ENCODE peak calls at places on chromosomes 7 and 10, in eight cellular contexts. One of them, this sample, is unnamed.

GRCh38 chr7:13282377-13282980 is 595.0 kb downstream of the ARL4A start:
- DNase-seq in CD8-positive, alpha-beta T cell: no peak
- DNase-seq in CD4-positive, alpha-beta T cell: no peak
- DNase-seq in fibroblast of pulmonary artery: peak
- DNase-seq in AG09319: no peak
- DNase-seq in foreskin keratinocyte: no peak
- DNase-seq in cardiac muscle cell: peak
- DNase-seq in choroid plexus epithelial cell: peak
- DNase-seq in this sample: no peak

GRCh38 chr7:77743518-77743917 is 47.3 kb downstream of the RSBN1L start:
- DNase-seq in CD8-positive, alpha-beta T cell: no peak
- DNase-seq in CD4-positive, alpha-beta T cell: no peak
- DNase-seq in fibroblast of pulmonary artery: no peak
- DNase-seq in AG09319: no peak
- DNase-seq in foreskin keratinocyte: no peak
- DNase-seq in cardiac muscle cell: no peak
- DNase-seq in choroid plexus epithelial cell: no peak
- DNase-seq in this sample: no peak

GRCh38 chr10:102646610-102647432 is 2.5 kb downstream of the TRIM8 start:
- DNase-seq in CD8-positive, alpha-beta T cell: no peak
- DNase-seq in CD4-positive, alpha-beta T cell: peak
- DNase-seq in fibroblast of pulmonary artery: peak
- DNase-seq in AG09319: no peak
- DNase-seq in foreskin keratinocyte: no peak
- DNase-seq in cardiac muscle cell: peak
- DNase-seq in choroid plexus epithelial cell: peak
- DNase-seq in this sample: peak

GRCh38 chr7:156475179-156475578 is 165.4 kb upstream of the RNF32 start:
- DNase-seq in CD8-positive, alpha-beta T cell: no peak
- DNase-seq in CD4-positive, alpha-beta T cell: no peak
- DNase-seq in fibroblast of pulmonary artery: no peak
- DNase-seq in AG09319: no peak
- DNase-seq in foreskin keratinocyte: no peak
- DNase-seq in cardiac muscle cell: no peak
- DNase-seq in choroid plexus epithelial cell: no peak
- DNase-seq in this sample: no peak

GRCh38 chr7:92608380-92609322 is 18.5 kb upstream of the FAM133B start:
- DNase-seq in CD8-positive, alpha-beta T cell: no peak
- DNase-seq in CD4-positive, alpha-beta T cell: no peak
- DNase-seq in fibroblast of pulmonary artery: no peak
- DNase-seq in AG09319: no peak
- DNase-seq in foreskin keratinocyte: no peak
- DNase-seq in cardiac muscle cell: peak
- DNase-seq in choroid plexus epithelial cell: no peak
- DNase-seq in this sample: no peak

GRCh38 chr10:119441151-119441821 is 101.2 kb downstream of the RGS10 start:
- DNase-seq in CD8-positive, alpha-beta T cell: no peak
- DNase-seq in CD4-positive, alpha-beta T cell: no peak
- DNase-seq in fibroblast of pulmonary artery: peak
- DNase-seq in AG09319: peak
- DNase-seq in foreskin keratinocyte: peak
- DNase-seq in cardiac muscle cell: no peak
- DNase-seq in choroid plexus epithelial cell: peak
- DNase-seq in this sample: no peak

GRCh38 chr10:8389630-8390029 is 335.1 kb downstream of the GATA3 start:
- DNase-seq in CD8-positive, alpha-beta T cell: no peak
- DNase-seq in CD4-positive, alpha-beta T cell: no peak
- DNase-seq in fibroblast of pulmonary artery: no peak
- DNase-seq in AG09319: no peak
- DNase-seq in foreskin keratinocyte: peak
- DNase-seq in cardiac muscle cell: no peak
- DNase-seq in choroid plexus epithelial cell: no peak
- DNase-seq in this sample: no peak

GRCh38 chr7:29289156-29290021 is 94.8 kb downstream of the CHN2 start:
- DNase-seq in CD8-positive, alpha-beta T cell: no peak
- DNase-seq in CD4-positive, alpha-beta T cell: no peak
- DNase-seq in fibroblast of pulmonary artery: peak
- DNase-seq in AG09319: no peak
- DNase-seq in foreskin keratinocyte: no peak
- DNase-seq in cardiac muscle cell: no peak
- DNase-seq in choroid plexus epithelial cell: peak
- DNase-seq in this sample: no peak

GRCh38 chr7:131108212-131108980 is 219.3 kb upstream of the MKLN1 start:
- DNase-seq in CD8-positive, alpha-beta T cell: no peak
- DNase-seq in CD4-positive, alpha-beta T cell: no peak
- DNase-seq in fibroblast of pulmonary artery: peak
- DNase-seq in AG09319: no peak
- DNase-seq in foreskin keratinocyte: peak
- DNase-seq in cardiac muscle cell: no peak
- DNase-seq in choroid plexus epithelial cell: peak
- DNase-seq in this sample: peak

GRCh38 chr10:53453196-53453595 is 680.6 kb upstream of the MBL2 start:
- DNase-seq in CD8-positive, alpha-beta T cell: no peak
- DNase-seq in CD4-positive, alpha-beta T cell: no peak
- DNase-seq in fibroblast of pulmonary artery: no peak
- DNase-seq in AG09319: no peak
- DNase-seq in foreskin keratinocyte: peak
- DNase-seq in cardiac muscle cell: peak
- DNase-seq in choroid plexus epithelial cell: no peak
- DNase-seq in this sample: no peak

GRCh38 chr7:116689787-116690186 is 17.8 kb downstream of the MET start:
- DNase-seq in CD8-positive, alpha-beta T cell: no peak
- DNase-seq in CD4-positive, alpha-beta T cell: no peak
- DNase-seq in fibroblast of pulmonary artery: no peak
- DNase-seq in AG09319: no peak
- DNase-seq in foreskin keratinocyte: peak
- DNase-seq in cardiac muscle cell: no peak
- DNase-seq in choroid plexus epithelial cell: no peak
- DNase-seq in this sample: no peak

GRCh38 chr7:133135451-133135850 is 53.6 kb upstream of the CHCHD3 start:
- DNase-seq in CD8-positive, alpha-beta T cell: no peak
- DNase-seq in CD4-positive, alpha-beta T cell: no peak
- DNase-seq in fibroblast of pulmonary artery: no peak
- DNase-seq in AG09319: no peak
- DNase-seq in foreskin keratinocyte: peak
- DNase-seq in cardiac muscle cell: no peak
- DNase-seq in choroid plexus epithelial cell: peak
- DNase-seq in this sample: no peak

GRCh38 chr7:81173766-81174281 is 255.0 kb upstream of the SEMA3C start:
- DNase-seq in CD8-positive, alpha-beta T cell: no peak
- DNase-seq in CD4-positive, alpha-beta T cell: no peak
- DNase-seq in fibroblast of pulmonary artery: peak
- DNase-seq in AG09319: no peak
- DNase-seq in foreskin keratinocyte: no peak
- DNase-seq in cardiac muscle cell: no peak
- DNase-seq in choroid plexus epithelial cell: peak
- DNase-seq in this sample: no peak

GRCh38 chr7:12715372-12716133 is 28.1 kb downstream of the ARL4A start:
- DNase-seq in CD8-positive, alpha-beta T cell: no peak
- DNase-seq in CD4-positive, alpha-beta T cell: no peak
- DNase-seq in fibroblast of pulmonary artery: peak
- DNase-seq in AG09319: peak
- DNase-seq in foreskin keratinocyte: peak
- DNase-seq in cardiac muscle cell: peak
- DNase-seq in choroid plexus epithelial cell: peak
- DNase-seq in this sample: no peak

GRCh38 chr7:128262273-128263028 is 21.4 kb downstream of the LEP start:
- DNase-seq in CD8-positive, alpha-beta T cell: no peak
- DNase-seq in CD4-positive, alpha-beta T cell: no peak
- DNase-seq in fibroblast of pulmonary artery: no peak
- DNase-seq in AG09319: no peak
- DNase-seq in foreskin keratinocyte: no peak
- DNase-seq in cardiac muscle cell: no peak
- DNase-seq in choroid plexus epithelial cell: no peak
- DNase-seq in this sample: no peak

GRCh38 chr10:55374917-55375316 is 573.9 kb upstream of the PCDH15 start:
- DNase-seq in CD8-positive, alpha-beta T cell: no peak
- DNase-seq in CD4-positive, alpha-beta T cell: no peak
- DNase-seq in fibroblast of pulmonary artery: peak
- DNase-seq in AG09319: no peak
- DNase-seq in foreskin keratinocyte: no peak
- DNase-seq in cardiac muscle cell: no peak
- DNase-seq in choroid plexus epithelial cell: no peak
- DNase-seq in this sample: no peak

GRCh38 chr10:44264244-44264643 is 120.7 kb downstream of the CXCL12 start:
- DNase-seq in CD8-positive, alpha-beta T cell: no peak
- DNase-seq in CD4-positive, alpha-beta T cell: no peak
- DNase-seq in fibroblast of pulmonary artery: no peak
- DNase-seq in AG09319: no peak
- DNase-seq in foreskin keratinocyte: no peak
- DNase-seq in cardiac muscle cell: no peak
- DNase-seq in choroid plexus epithelial cell: no peak
- DNase-seq in this sample: no peak

GRCh38 chr10:16987129-16987670 is 142.4 kb downstream of the CUBN start:
- DNase-seq in CD8-positive, alpha-beta T cell: no peak
- DNase-seq in CD4-positive, alpha-beta T cell: no peak
- DNase-seq in fibroblast of pulmonary artery: peak
- DNase-seq in AG09319: peak
- DNase-seq in foreskin keratinocyte: peak
- DNase-seq in cardiac muscle cell: no peak
- DNase-seq in choroid plexus epithelial cell: peak
- DNase-seq in this sample: no peak

GRCh38 chr10:130127612-130128607 is 8.3 kb upstream of the GLRX3 start:
- DNase-seq in CD8-positive, alpha-beta T cell: peak
- DNase-seq in CD4-positive, alpha-beta T cell: peak
- DNase-seq in fibroblast of pulmonary artery: peak
- DNase-seq in AG09319: peak
- DNase-seq in foreskin keratinocyte: peak
- DNase-seq in cardiac muscle cell: peak
- DNase-seq in choroid plexus epithelial cell: peak
- DNase-seq in this sample: no peak

GRCh38 chr7:85104432-85105205 is 82.2 kb downstream of the SEMA3D start:
- DNase-seq in CD8-positive, alpha-beta T cell: no peak
- DNase-seq in CD4-positive, alpha-beta T cell: no peak
- DNase-seq in fibroblast of pulmonary artery: peak
- DNase-seq in AG09319: no peak
- DNase-seq in foreskin keratinocyte: peak
- DNase-seq in cardiac muscle cell: no peak
- DNase-seq in choroid plexus epithelial cell: peak
- DNase-seq in this sample: no peak
- TF ChIP-seq CTCF in CD8-positive, alpha-beta T cell: no peak
- TF ChIP-seq CTCF in CD4-positive, alpha-beta T cell: no peak
- TF ChIP-seq CTCF in fibroblast of pulmonary artery: no peak
- TF ChIP-seq CTCF in AG09319: no peak
- TF ChIP-seq CTCF in foreskin keratinocyte: no peak
- TF ChIP-seq CTCF in cardiac muscle cell: no peak
- TF ChIP-seq CTCF in choroid plexus epithelial cell: no peak
- TF ChIP-seq CTCF in this sample: no peak

GRCh38 chr10:5310914-5311313 is 53.9 kb upstream of the UCN3 start:
- DNase-seq in CD8-positive, alpha-beta T cell: no peak
- DNase-seq in CD4-positive, alpha-beta T cell: no peak
- DNase-seq in fibroblast of pulmonary artery: no peak
- DNase-seq in AG09319: no peak
- DNase-seq in foreskin keratinocyte: no peak
- DNase-seq in cardiac muscle cell: no peak
- DNase-seq in choroid plexus epithelial cell: no peak
- DNase-seq in this sample: no peak

GRCh38 chr10:5299950-5300349 is 64.8 kb upstream of the UCN3 start:
- DNase-seq in CD8-positive, alpha-beta T cell: no peak
- DNase-seq in CD4-positive, alpha-beta T cell: no peak
- DNase-seq in fibroblast of pulmonary artery: no peak
- DNase-seq in AG09319: no peak
- DNase-seq in foreskin keratinocyte: no peak
- DNase-seq in cardiac muscle cell: no peak
- DNase-seq in choroid plexus epithelial cell: no peak
- DNase-seq in this sample: no peak

GRCh38 chr10:5303504-5303903 is 61.3 kb upstream of the UCN3 start:
- DNase-seq in CD8-positive, alpha-beta T cell: no peak
- DNase-seq in CD4-positive, alpha-beta T cell: no peak
- DNase-seq in fibroblast of pulmonary artery: no peak
- DNase-seq in AG09319: no peak
- DNase-seq in foreskin keratinocyte: no peak
- DNase-seq in cardiac muscle cell: no peak
- DNase-seq in choroid plexus epithelial cell: no peak
- DNase-seq in this sample: no peak

GRCh38 chr10:5305374-5305773 is 59.4 kb upstream of the UCN3 start:
- DNase-seq in CD8-positive, alpha-beta T cell: no peak
- DNase-seq in CD4-positive, alpha-beta T cell: no peak
- DNase-seq in fibroblast of pulmonary artery: no peak
- DNase-seq in AG09319: peak
- DNase-seq in foreskin keratinocyte: no peak
- DNase-seq in cardiac muscle cell: no peak
- DNase-seq in choroid plexus epithelial cell: peak
- DNase-seq in this sample: no peak
- TF ChIP-seq CTCF in CD8-positive, alpha-beta T cell: no peak
- TF ChIP-seq CTCF in CD4-positive, alpha-beta T cell: no peak
- TF ChIP-seq CTCF in fibroblast of pulmonary artery: peak
- TF ChIP-seq CTCF in AG09319: peak
- TF ChIP-seq CTCF in foreskin keratinocyte: no peak
- TF ChIP-seq CTCF in cardiac muscle cell: peak
- TF ChIP-seq CTCF in choroid plexus epithelial cell: peak
- TF ChIP-seq CTCF in this sample: no peak

GRCh38 chr7:134547738-134548054 is 1.2 kb upstream of the AKR1B15 start:
- DNase-seq in CD8-positive, alpha-beta T cell: no peak
- DNase-seq in CD4-positive, alpha-beta T cell: no peak
- DNase-seq in fibroblast of pulmonary artery: peak
- DNase-seq in AG09319: no peak
- DNase-seq in foreskin keratinocyte: no peak
- DNase-seq in cardiac muscle cell: peak
- DNase-seq in choroid plexus epithelial cell: peak
- DNase-seq in this sample: no peak
- TF ChIP-seq CTCF in CD8-positive, alpha-beta T cell: no peak
- TF ChIP-seq CTCF in CD4-positive, alpha-beta T cell: no peak
- TF ChIP-seq CTCF in fibroblast of pulmonary artery: no peak
- TF ChIP-seq CTCF in AG09319: no peak
- TF ChIP-seq CTCF in foreskin keratinocyte: no peak
- TF ChIP-seq CTCF in cardiac muscle cell: no peak
- TF ChIP-seq CTCF in choroid plexus epithelial cell: no peak
- TF ChIP-seq CTCF in this sample: no peak

DNA sequence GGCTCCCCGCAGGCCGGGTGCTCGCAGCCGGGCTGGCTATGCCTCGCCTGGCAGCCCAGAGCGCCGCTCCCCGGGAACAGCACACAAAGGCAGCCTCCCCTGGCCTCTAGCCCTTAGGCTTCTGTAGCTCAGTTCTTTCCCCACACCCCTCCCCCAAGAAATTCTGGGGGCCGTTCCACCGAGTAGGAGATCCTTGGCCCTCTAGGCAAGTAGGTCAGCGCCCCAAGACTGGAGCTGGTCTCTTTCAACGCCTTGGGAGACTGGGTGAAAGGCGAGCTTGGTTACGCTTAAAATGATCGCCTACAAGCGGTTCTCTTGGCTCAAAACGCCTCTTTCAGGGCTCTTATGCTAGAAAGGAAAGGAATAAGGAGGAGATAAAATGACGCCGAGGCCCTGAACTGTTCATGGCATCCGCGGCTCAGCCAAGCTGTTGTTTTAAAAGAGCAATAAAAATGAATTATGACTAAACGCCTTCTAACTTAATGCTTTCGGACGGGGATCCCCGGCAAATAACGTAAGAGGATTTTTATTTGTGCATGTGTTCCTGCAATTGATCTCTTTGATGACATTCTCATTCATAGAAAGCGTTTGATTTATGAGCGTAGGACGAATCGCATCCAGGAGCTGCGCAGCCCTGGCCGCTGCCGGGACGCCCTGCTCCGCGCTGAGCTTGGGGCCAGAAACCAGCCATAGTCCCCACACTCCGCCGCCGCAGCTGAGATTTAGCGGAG is 2.9 kb upstream of the HOXA1 start:
- DNase-seq in CD8-positive, alpha-beta T cell: no peak
- DNase-seq in CD4-positive, alpha-beta T cell: no peak
- DNase-seq in fibroblast of pulmonary artery: no peak
- DNase-seq in AG09319: no peak
- DNase-seq in foreskin keratinocyte: peak
- DNase-seq in cardiac muscle cell: peak
- DNase-seq in choroid plexus epithelial cell: no peak
- DNase-seq in this sample: no peak
- TF ChIP-seq CTCF in CD8-positive, alpha-beta T cell: no peak
- TF ChIP-seq CTCF in CD4-positive, alpha-beta T cell: no peak
- TF ChIP-seq CTCF in fibroblast of pulmonary artery: no peak
- TF ChIP-seq CTCF in AG09319: no peak
- TF ChIP-seq CTCF in foreskin keratinocyte: peak
- TF ChIP-seq CTCF in cardiac muscle cell: no peak
- TF ChIP-seq CTCF in choroid plexus epithelial cell: no peak
- TF ChIP-seq CTCF in this sample: no peak